ENCODE peak calls at places on chromosome 20, in six cellular contexts. M is endodermal cell, X is uterus, P is RWPE1, J is psoas muscle, Z is left ventricle myocardium inferior. B is an unnamed sample.
A peak's percentile ranks its signal among the peaks of the same experiment; 100 is the strongest.

GRCh38 chr20:56171087-56172012 is 77.2 kb upstream of the MC3R start:
- DNase-seq in M (peak; percentile 50), X (no peak), P (peak; percentile 41), J (no peak), Z (no peak), B (no peak)

GRCh38 chr20:53900380-53900999 is 169.9 kb downstream of the BCAS1 start:
- DNase-seq in M (no peak), X (no peak), P (peak; percentile 78), J (no peak), Z (no peak), B (peak; percentile 66)

GRCh38 chr20:46739441-46740213 is 30.2 kb downstream of the SLC2A10 start:
- DNase-seq in M (no peak), X (no peak), P (peak; percentile 69), J (no peak), Z (no peak), B (no peak)

GRCh38 chr20:34948030-34948429 is 7.6 kb downstream of the GSS start:
- DNase-seq in M (no peak), X (no peak), P (peak; percentile 72), J (no peak), Z (no peak), B (peak; percentile 36)

GRCh38 chr20:36384022-36384619 is 78.0 kb downstream of the DLGAP4 start:
- DNase-seq in M (peak; percentile 97), X (no peak), P (peak; percentile 77), J (no peak), Z (no peak), B (peak; percentile 8)

GRCh38 chr20:41152108-41152757 is 14.9 kb downstream of the PLCG1 start:
- DNase-seq in M (no peak), X (no peak), P (no peak), J (peak; percentile 16), Z (no peak), B (no peak)

GRCh38 chr20:5080384-5080877 is 39.3 kb downstream of the PCNA start:
- DNase-seq in M (no peak), X (peak; percentile 25), P (no peak), J (peak; percentile 67), Z (peak; percentile 50), B (no peak)

GRCh38 chr20:55160996-55161395 is 685.6 kb downstream of the DOK5 start:
- DNase-seq in M (no peak), X (no peak), P (peak; percentile 53), J (no peak), Z (no peak), B (no peak)

GRCh38 chr20:3406481-3407425 is 716 bp downstream of the DNAAF9 start:
- DNase-seq in M (peak; percentile 64), X (peak; percentile 63), P (peak; percentile 50), J (no peak), Z (no peak), B (peak; percentile 37)

GRCh38 chr20:62367136-62367482 is at the start of gene LAMA5:
- DNase-seq in M (peak; percentile 89), X (no peak), P (peak; percentile 78), J (peak; percentile 68), Z (peak; percentile 72), B (no peak)

GRCh38 chr20:38441916-38442315 is 6.8 kb upstream of the SNHG17 start:
- DNase-seq in M (no peak), X (no peak), P (no peak), J (no peak), Z (no peak), B (no peak)

GRCh38 chr20:54200487-54201267 is 7.2 kb upstream of the PFDN4 start:
- DNase-seq in M (no peak), X (no peak), P (no peak), J (no peak), Z (no peak), B (no peak)

GRCh38 chr20:20490673-20491072 is 122.8 kb downstream of the INSM1 start:
- DNase-seq in M (no peak), X (no peak), P (no peak), J (no peak), Z (no peak), B (no peak)

GRCh38 chr20:44120676-44121425 is 66.1 kb downstream of the JPH2 start:
- DNase-seq in M (peak; percentile 26), X (no peak), P (no peak), J (no peak), Z (no peak), B (no peak)

GRCh38 chr20:33724439-33725094 is 4.5 kb upstream of the PXMP4 start:
- DNase-seq in M (no peak), X (no peak), P (no peak), J (no peak), Z (no peak), B (no peak)

GRCh38 chr20:24662756-24663399 is 193.4 kb downstream of the SYNDIG1 start:
- DNase-seq in M (no peak), X (no peak), P (no peak), J (no peak), Z (no peak), B (no peak)

GRCh38 chr20:1033751-1034419 is 31.8 kb upstream of the RSPO4 start:
- DNase-seq in M (no peak), X (no peak), P (no peak), J (no peak), Z (no peak), B (no peak)

GRCh38 chr20:967796-968742 is 34.0 kb downstream of the RSPO4 start:
- DNase-seq in M (peak; percentile 62), X (no peak), P (peak; percentile 49), J (no peak), Z (no peak), B (peak; percentile 19)

GRCh38 chr20:35742741-35743523 is 872 bp upstream of the RBM39 start:
- DNase-seq in M (peak; percentile 30), X (no peak), P (no peak), J (no peak), Z (no peak), B (no peak)

GRCh38 chr20:60055740-60056139 is 97.5 kb downstream of the CDH26 start:
- DNase-seq in M (peak; percentile 43), X (no peak), P (peak; percentile 73), J (peak; percentile 51), Z (peak; percentile 57), B (no peak)

GRCh38 chr20:51985013-51985415 is 182.7 kb upstream of the SALL4 start:
- DNase-seq in M (no peak), X (no peak), P (peak; percentile 99), J (no peak), Z (no peak), B (peak; percentile 85)

GRCh38 chr20:31543966-31544598 is 29.8 kb downstream of the HM13 start:
- DNase-seq in M (no peak), X (peak; percentile 41), P (peak; percentile 72), J (no peak), Z (no peak), B (peak; percentile 89)

GRCh38 chr20:24917797-24918578 is 31.1 kb upstream of the CST7 start:
- DNase-seq in M (peak; percentile 93), X (peak; percentile 43), P (peak; percentile 70), J (peak; percentile 66), Z (peak; percentile 56), B (peak; percentile 61)

GRCh38 chr20:51160821-51161220 is 137.9 kb upstream of the KCNG1 start:
- DNase-seq in M (no peak), X (no peak), P (no peak), J (no peak), Z (no peak), B (no peak)

GRCh38 chr20:12372557-12372956 is 454.9 kb downstream of the BTBD3 start:
- DNase-seq in M (no peak), X (no peak), P (no peak), J (no peak), Z (no peak), B (no peak)

DNA sequence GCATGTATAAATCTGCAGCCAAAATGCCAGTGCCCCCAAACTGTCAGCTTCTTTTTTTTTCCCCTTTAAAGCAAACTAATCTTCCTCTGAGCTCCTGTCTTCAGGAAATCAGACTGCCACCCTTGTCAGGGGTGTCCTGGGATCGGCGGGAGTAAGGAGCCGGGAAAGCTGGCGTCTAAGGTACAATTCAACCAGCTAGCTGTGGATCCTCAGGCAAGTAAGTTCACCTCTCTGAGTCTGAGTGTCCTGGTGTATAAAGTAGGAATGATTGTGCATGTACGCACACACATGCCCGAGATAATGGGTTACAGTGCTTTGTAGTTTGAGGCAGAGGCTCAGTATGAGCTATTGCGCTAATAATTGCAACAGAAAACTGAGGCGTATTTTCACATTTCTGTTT is 98.3 kb downstream of the ANKRD60 start:
- DNase-seq in M (no peak), X (no peak), P (no peak), J (no peak), Z (no peak), B (no peak)
- H3K27ac ChIP-seq in M (peak overlapping the region; percentile 58), X (no peak overlapping the region), P (no peak overlapping the region), J (no peak overlapping the region), Z (no peak overlapping the region), B (no peak overlapping the region)

DNA sequence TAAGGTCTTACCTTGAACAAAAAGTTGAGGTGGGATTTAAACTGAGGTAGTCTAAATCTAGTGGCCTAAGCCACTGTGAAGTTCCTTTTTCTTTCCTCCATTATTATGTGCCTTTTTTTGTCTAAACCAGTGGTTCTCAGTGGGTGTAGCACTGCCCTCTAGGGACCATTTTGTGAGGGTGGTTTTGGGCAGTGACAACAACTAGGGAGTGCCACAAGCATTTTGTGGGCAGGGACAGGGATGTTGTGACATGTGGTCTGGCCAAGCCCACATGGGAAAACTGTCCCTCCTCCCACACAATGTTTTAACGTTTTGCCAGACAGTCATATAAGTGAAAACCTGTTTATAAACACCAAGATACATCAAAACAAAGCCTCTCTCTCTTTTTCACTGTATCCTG is 899.4 kb upstream of the FLRT3 start:
- DNase-seq in M (peak; percentile 85), X (no peak), P (peak; percentile 26), J (no peak), Z (no peak), B (peak; percentile 67)
- TF ChIP-seq CTCF in M (peak; percentile 84), X (no peak), P (no peak), J (no peak), Z (peak; percentile 34), B (peak; percentile 81)

GRCh38 chr20:6848041-6848440 is 80.6 kb downstream of the BMP2 start:
- DNase-seq in M (no peak), X (no peak), P (no peak), J (no peak), Z (no peak), B (no peak)

GRCh38 chr20:6851136-6851535 is 83.7 kb downstream of the BMP2 start:
- DNase-seq in M (no peak), X (no peak), P (no peak), J (no peak), Z (no peak), B (no peak)

GRCh38 chr20:6852478-6852877 is 85.0 kb downstream of the BMP2 start:
- DNase-seq in M (no peak), X (no peak), P (no peak), J (no peak), Z (no peak), B (no peak)

GRCh38 chr20:6845141-6845540 is 77.7 kb downstream of the BMP2 start:
- DNase-seq in M (no peak), X (no peak), P (no peak), J (no peak), Z (no peak), B (no peak)

DNA sequence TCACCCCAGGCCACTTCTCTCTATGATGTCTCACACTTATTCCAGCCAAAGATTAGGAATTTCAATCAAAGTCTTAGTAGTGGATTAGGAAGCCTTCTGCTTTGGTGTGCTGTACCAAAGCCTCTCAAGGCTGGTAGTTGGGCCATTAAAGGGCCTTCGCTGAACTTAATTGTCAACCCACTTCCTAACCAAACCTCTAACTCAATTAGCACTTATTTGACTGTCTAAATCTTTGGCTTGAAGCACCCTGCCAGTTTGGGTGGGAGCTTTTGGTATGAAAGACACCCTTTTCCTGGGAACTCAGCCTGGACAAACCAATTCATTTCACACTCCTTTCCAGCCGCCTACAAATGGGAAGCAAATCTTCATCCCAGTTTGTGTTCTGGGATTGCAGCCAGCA is 81.5 kb downstream of the BMP2 start:
- DNase-seq in M (peak; percentile 70), X (no peak), P (no peak), J (no peak), Z (no peak), B (no peak)
- H3K27ac ChIP-seq in M (peak overlapping the region; percentile 2), X (no peak overlapping the region), P (no peak overlapping the region), J (no peak overlapping the region), Z (no peak overlapping the region), B (no peak overlapping the region)

GRCh38 chr20:63529861-63530787 is 7.1 kb downstream of the PTK6 start:
- DNase-seq in M (no peak), X (no peak), P (no peak), J (no peak), Z (no peak), B (no peak)
- TF ChIP-seq CTCF in M (no peak), X (no peak), P (no peak), J (no peak), Z (no peak), B (no peak)